ENCODE peak calls at places on chromosomes 4 and X, in six cellular contexts. F, X, L, Q, A and R are unnamed samples.

GRCh38 chr4:133147365-133147821 is 1.7 kb upstream of the PCDH10 start:
- DNase-seq in L (no peak), X (no peak), Q (no peak), F (no peak), A (no peak), R (peak)

GRCh38 chr4:165177725-165178666 is 29.4 kb upstream of the KLHL2 start:
- DNase-seq in A (no peak), Q (no peak), F (no peak), X (no peak), L (peak), R (no peak)

GRCh38 chr4:125021189-125021588 is 293.6 kb upstream of the FAT4 start:
- DNase-seq in X (no peak), Q (no peak), F (no peak), L (no peak), A (no peak), R (no peak)

GRCh38 chrX:24276011-24276410 is 37.9 kb downstream of the SUPT20HL2 start:
- DNase-seq in L (no peak), Q (no peak), A (no peak), X (no peak), F (no peak), R (no peak)

GRCh38 chr4:128844931-128845330 is 35.4 kb downstream of the JADE1 start:
- DNase-seq in X (no peak), L (no peak), A (no peak), Q (no peak), F (no peak), R (no peak)

GRCh38 chr4:99979872-99980271 is 29.8 kb upstream of the H2AZ1 start:
- DNase-seq in Q (no peak), X (no peak), A (no peak), L (no peak), F (no peak), R (no peak)

GRCh38 chr4:95124906-95125504 is 367.2 kb downstream of the BMPR1B start:
- DNase-seq in Q (peak), L (peak), X (peak), F (no peak), A (no peak), R (peak)

GRCh38 chr4:175457956-175458355 is 354.1 kb downstream of the GPM6A start:
- DNase-seq in A (no peak), X (no peak), L (no peak), F (no peak), Q (no peak), R (no peak)

GRCh38 chr4:3599951-3600350 is 67.7 kb upstream of the LRPAP1 start:
- DNase-seq in L (no peak), X (no peak), F (no peak), Q (no peak), A (no peak), R (no peak)

GRCh38 chr4:18934197-18934596 is 912.6 kb upstream of the LCORL start:
- DNase-seq in A (no peak), L (no peak), X (no peak), Q (peak), F (no peak), R (no peak)

GRCh38 chr4:158159054-158159717 is 13.6 kb downstream of the GASK1B start:
- DNase-seq in Q (no peak), A (no peak), X (no peak), F (no peak), L (no peak), R (no peak)

GRCh38 chr4:174835536-174835935 is 6.5 kb upstream of the GLRA3 start:
- DNase-seq in A (no peak), Q (no peak), X (no peak), L (no peak), F (no peak), R (no peak)

GRCh38 chr4:147801820-147802219 is 69.9 kb downstream of the ARHGAP10 start:
- DNase-seq in L (no peak), Q (no peak), F (no peak), A (no peak), X (no peak), R (no peak)

GRCh38 chr4:121726642-121727268 is 30.0 kb upstream of the ANXA5 start:
- DNase-seq in A (no peak), F (peak), Q (peak), X (no peak), L (peak), R (peak)

GRCh38 chrX:52410439-52411394 is 41.9 kb downstream of the XAGE2 start:
- DNase-seq in L (no peak), Q (no peak), A (no peak), F (no peak), X (no peak), R (no peak)

GRCh38 chr4:147288512-147288911 is 192.4 kb upstream of the EDNRA start:
- DNase-seq in Q (no peak), L (no peak), A (no peak), X (no peak), F (no peak), R (no peak)

GRCh38 chrX:107829880-107830279 is 4.2 kb downstream of the MID2 start:
- DNase-seq in X (no peak), Q (no peak), L (no peak), F (no peak), A (no peak), R (no peak)

GRCh38 chrX:28491941-28492340 is 95.3 kb upstream of the IL1RAPL1 start:
- DNase-seq in Q (no peak), F (no peak), X (no peak), A (no peak), L (no peak), R (no peak)

GRCh38 chr4:176635372-176636261 is 157.1 kb downstream of the VEGFC start:
- DNase-seq in X (no peak), A (no peak), Q (no peak), F (no peak), L (peak), R (no peak)

GRCh38 chrX:122583526-122583925 is 600.6 kb upstream of the GRIA3 start:
- DNase-seq in F (no peak), X (no peak), Q (no peak), A (no peak), L (no peak), R (no peak)

GRCh38 chrX:132165005-132165404 is 37.2 kb upstream of the FRMD7 start:
- DNase-seq in X (no peak), Q (no peak), A (no peak), L (no peak), F (no peak), R (no peak)

GRCh38 chr4:56028165-56028564 is 79.4 kb downstream of the CEP135 start:
- DNase-seq in Q (no peak), X (no peak), L (no peak), F (no peak), A (no peak), R (no peak)

GRCh38 chr4:33780952-33781655 is 2463.2 kb downstream of the ARAP2 start:
- DNase-seq in L (no peak), A (no peak), X (no peak), F (no peak), Q (no peak), R (no peak)

GRCh38 chrX:107483976-107484726 is 34.7 kb downstream of the FRMPD3 start:
- DNase-seq in X (peak), Q (peak), L (no peak), F (peak), A (peak), R (peak)

GRCh38 chr4:176439611-176440010 is 119.8 kb downstream of the SPCS3 start:
- DNase-seq in X (no peak), Q (no peak), L (no peak), F (no peak), A (no peak), R (no peak)

GRCh38 chr4:88107406-88108107 is 50.9 kb downstream of the ABCG2 start:
- DNase-seq in F (no peak), L (no peak), X (no peak), Q (peak), A (no peak), R (no peak)

GRCh38 chrX:110123331-110123782 is 120.4 kb downstream of the TMEM164 start:
- DNase-seq in Q (no peak), X (no peak), F (no peak), L (no peak), A (no peak), R (no peak)

GRCh38 chr4:158681630-158682029 is 9.5 kb downstream of the ETFDH start:
- DNase-seq in A (no peak), F (no peak), Q (no peak), L (no peak), X (no peak), R (no peak)

GRCh38 chr4:71355045-71355444 is 16.2 kb downstream of the SLC4A4 start:
- DNase-seq in F (no peak), Q (no peak), A (no peak), X (no peak), L (no peak), R (no peak)

GRCh38 chr4:73871911-73872310 is 2.7 kb downstream of the CXCL1 start:
- DNase-seq in F (no peak), X (no peak), L (no peak), Q (no peak), A (no peak), R (no peak)

GRCh38 chrX:141760761-141761160 is 62.2 kb upstream of the SPANXD start:
- DNase-seq in X (no peak), L (no peak), F (no peak), A (no peak), Q (no peak), R (no peak)

GRCh38 chrX:147900349-147900748 is 11.4 kb upstream of the FMR1 start:
- DNase-seq in X (no peak), F (no peak), L (no peak), Q (no peak), A (no peak), R (no peak)

GRCh38 chr4:113764720-113765264 is 3.3 kb upstream of the CAMK2D start:
- DNase-seq in X (no peak), L (no peak), A (no peak), Q (peak), F (no peak), R (no peak)

GRCh38 chr4:93731448-93731847 is 97.1 kb upstream of the ATOH1 start:
- DNase-seq in L (no peak), X (no peak), Q (peak), A (no peak), F (no peak), R (no peak)

DNA sequence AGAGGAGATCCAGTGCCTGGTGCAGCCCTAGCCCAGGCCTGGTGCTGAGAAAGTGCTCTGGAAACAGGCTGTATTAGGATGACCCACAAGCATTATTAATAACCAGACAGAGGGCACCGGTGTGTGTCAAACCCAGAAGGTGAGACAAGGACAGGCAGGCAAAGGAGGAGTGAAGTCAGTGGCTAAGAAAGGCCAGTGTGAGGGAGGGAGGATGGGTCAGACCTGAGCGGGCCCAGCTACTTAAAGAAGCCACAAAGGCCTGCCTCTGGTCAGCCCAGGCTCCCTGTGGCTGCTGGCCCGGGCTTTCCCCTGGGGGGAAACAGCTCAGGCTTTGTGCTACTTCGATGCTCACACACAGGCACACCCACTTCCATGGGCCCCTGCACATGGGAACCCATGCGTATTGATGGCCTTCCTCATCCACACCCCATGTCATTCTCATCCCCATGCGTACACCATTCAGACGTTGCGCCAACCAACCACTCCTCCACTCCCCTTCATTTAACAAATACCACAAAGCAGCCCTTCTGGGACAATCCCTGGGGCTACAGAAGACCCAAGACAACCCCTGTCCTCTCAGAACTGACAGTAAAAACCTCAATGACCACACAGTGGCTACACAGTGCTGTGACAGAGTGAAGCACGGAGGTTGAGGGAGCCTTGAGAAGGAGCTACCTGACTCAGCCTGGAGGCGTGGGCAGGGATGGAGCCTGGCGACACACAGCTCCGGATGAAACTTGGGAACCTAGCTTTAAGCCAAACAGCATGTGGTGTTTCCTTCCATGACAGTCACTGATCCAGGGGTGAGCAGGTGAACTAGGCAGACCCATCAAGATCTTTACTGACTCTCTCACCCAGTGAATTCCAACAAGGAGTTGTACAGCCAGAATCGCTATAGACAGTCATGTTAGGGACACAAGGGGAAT is 24.9 kb upstream of the MTM1 start:
- DNase-seq in A (no peak), X (no peak), Q (no peak), F (no peak), L (peak), R (no peak)
- TF ChIP-seq CTCF in A (no peak), X (no peak), Q (no peak), F (no peak), L (no peak), R (no peak)

DNA sequence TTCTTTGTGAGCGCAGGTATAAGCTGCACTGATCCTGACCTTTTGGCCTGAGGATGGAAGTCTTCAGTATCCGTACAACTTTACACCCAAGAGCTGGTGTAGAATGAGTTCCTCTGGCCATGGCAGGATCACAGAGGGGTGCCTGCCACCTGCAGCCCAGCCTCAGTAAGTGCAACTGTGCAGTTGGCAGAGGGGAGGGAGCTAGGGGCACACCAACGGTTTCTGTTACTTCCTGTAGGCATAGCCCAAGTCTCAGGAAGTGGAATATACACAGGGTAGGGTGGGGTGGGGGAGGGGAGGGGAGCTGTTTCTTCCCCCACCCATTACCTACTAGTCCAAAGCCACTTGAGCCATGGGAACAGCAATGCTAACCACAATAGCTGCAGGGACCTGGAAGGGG is 85.4 kb upstream of the GBA3 start:
- DNase-seq in Q (peak), L (peak), F (no peak), X (peak), A (no peak), R (peak)
- TF ChIP-seq CTCF in Q (peak), L (peak), F (no peak), X (no peak), A (no peak), R (peak)

GRCh38 chrX:47518105-47518504 is 35.1 kb upstream of the ZNF41 start:
- DNase-seq in F (no peak), Q (no peak), L (no peak), X (no peak), A (no peak), R (no peak)

GRCh38 chrX:47515941-47516649 is 33.1 kb upstream of the ZNF41 start:
- DNase-seq in X (no peak), A (no peak), Q (no peak), L (no peak), F (no peak), R (no peak)

GRCh38 chrX:47514553-47515235 is 31.7 kb upstream of the ZNF41 start:
- DNase-seq in A (no peak), L (no peak), X (no peak), F (no peak), Q (no peak), R (no peak)

DNA sequence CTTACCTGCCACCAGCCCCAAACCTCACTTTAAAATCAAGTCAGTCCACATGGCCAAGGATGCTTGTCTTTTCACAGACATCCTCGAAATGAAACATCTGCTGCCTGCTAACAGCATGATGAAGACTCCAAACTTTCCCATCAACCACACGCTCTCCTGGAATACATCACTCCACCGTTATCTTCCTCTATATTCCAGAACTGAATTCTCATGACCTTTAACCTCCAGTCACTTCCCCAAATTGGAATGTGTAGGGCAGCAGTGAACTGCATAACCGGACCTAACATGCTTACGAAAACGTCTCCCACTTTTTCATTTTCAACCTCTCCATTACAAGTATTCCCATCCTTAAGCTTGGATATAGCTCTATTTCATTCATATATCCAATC is 30.7 kb upstream of the ZNF41 start:
- DNase-seq in F (no peak), X (no peak), L (no peak), A (no peak), Q (no peak), R (no peak)
- TF ChIP-seq CTCF in F (no peak), X (no peak), L (no peak), A (no peak), Q (no peak), R (no peak)

DNA sequence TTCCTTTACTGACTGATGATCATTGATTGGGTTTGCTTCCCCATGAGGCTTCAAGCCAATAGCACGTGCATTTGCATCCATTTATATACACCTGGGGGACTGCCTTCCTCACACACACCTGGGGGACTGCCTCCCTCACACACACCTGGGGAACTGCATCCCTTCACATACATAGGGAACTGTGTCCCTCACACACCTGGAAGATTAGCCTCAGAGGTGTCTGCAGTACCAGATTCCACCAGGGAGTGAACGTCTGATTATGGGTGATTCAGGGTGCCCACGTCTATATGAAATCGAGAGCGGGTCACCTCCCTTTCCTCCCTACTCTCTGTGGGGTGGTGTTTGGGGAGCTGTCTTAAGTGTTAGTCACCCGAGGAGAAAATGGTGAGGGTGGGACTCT is 16.9 kb downstream of the CD99 start:
- DNase-seq in X (no peak), Q (no peak), L (no peak), F (no peak), A (no peak), R (no peak)
- TF ChIP-seq CTCF in X (no peak), Q (no peak), L (no peak), F (no peak), A (no peak), R (no peak)

GRCh38 chrX:86171366-86171765 is 23.1 kb downstream of the DACH2 start:
- DNase-seq in Q (peak), F (no peak), X (peak), L (peak), A (no peak), R (peak)
- TF ChIP-seq CTCF in Q (peak), F (no peak), X (no peak), L (peak), A (no peak), R (peak)

GRCh38 chrX:45557390-45557789 is 356.7 kb upstream of the DIPK2B start:
- DNase-seq in X (no peak), A (no peak), F (no peak), L (no peak), Q (no peak), R (no peak)
- TF ChIP-seq CTCF in X (no peak), A (no peak), F (no peak), L (no peak), Q (peak), R (no peak)

GRCh38 chrX:118325453-118325852 is 20.5 kb upstream of the WDR44 start:
- DNase-seq in Q (no peak), L (peak), X (no peak), F (peak), A (no peak), R (no peak)
- TF ChIP-seq CTCF in Q (peak), L (peak), X (no peak), F (peak), A (no peak), R (peak)

DNA sequence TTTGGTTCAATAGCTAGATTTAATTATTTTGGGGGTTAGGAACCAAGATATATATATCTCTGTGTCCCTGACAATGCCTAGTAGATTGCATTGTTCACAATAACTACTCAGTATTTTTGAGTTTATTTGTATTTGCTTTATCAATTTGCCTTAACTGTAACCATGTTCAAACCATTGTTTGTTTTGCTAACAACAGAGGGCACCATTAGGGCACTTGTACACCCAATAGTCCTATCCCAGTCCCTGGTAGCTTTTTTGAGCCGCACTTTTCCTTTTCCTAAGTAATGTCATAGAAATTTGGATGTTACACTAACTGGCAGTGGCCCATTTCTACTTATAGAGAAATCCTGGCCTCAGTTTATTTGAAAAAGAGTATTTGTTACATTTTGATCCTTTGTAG is 582 bp upstream of the KLHL5 start:
- DNase-seq in X (no peak), F (no peak), A (no peak), Q (no peak), L (no peak), R (no peak)
- TF ChIP-seq CTCF in X (no peak), F (no peak), A (no peak), Q (peak), L (no peak), R (no peak)

GRCh38 chrX:12080265-12080664 is 58.0 kb upstream of the FRMPD4 start:
- DNase-seq in A (no peak), Q (peak), F (peak), X (no peak), L (peak), R (peak)

GRCh38 chrX:12076046-12076445 is 62.2 kb upstream of the FRMPD4 start:
- DNase-seq in A (no peak), L (no peak), F (no peak), X (no peak), Q (no peak), R (no peak)
- TF ChIP-seq CTCF in A (no peak), L (no peak), F (no peak), X (no peak), Q (peak), R (no peak)

GRCh38 chr4:39451423-39452023 is 7.2 kb downstream of the RPL9 start:
- DNase-seq in Q (no peak), X (no peak), A (no peak), F (no peak), L (no peak), R (no peak)

GRCh38 chr4:39442910-39443480 is 15.7 kb downstream of the RPL9 start:
- DNase-seq in Q (no peak), X (no peak), A (no peak), L (no peak), F (no peak), R (no peak)

GRCh38 chr4:39446483-39446841 is 12.3 kb downstream of the RPL9 start:
- DNase-seq in L (no peak), X (no peak), F (no peak), Q (no peak), A (no peak), R (no peak)

GRCh38 chr4:39450618-39451017 is 8.1 kb downstream of the RPL9 start:
- DNase-seq in X (no peak), Q (no peak), L (no peak), A (no peak), F (no peak), R (no peak)

GRCh38 chr4:39446842-39447573 is 11.7 kb downstream of the RPL9 start:
- DNase-seq in A (no peak), Q (no peak), F (no peak), L (peak), X (peak), R (no peak)
- TF ChIP-seq CTCF in A (no peak), Q (no peak), F (no peak), L (peak), X (no peak), R (no peak)